ENCODE peak calls at places on chromosomes 5 and 9, in seven cellular contexts. D, Y, L, C, X, Q and T are unnamed samples.

GRCh38 chr5:98581416-98581999 is 192.0 kb upstream of the RGMB start:
- DNase-seq in X (no peak), L (no peak), Q (no peak), Y (no peak), C (no peak), D (no peak), T (no peak)

GRCh38 chr9:68970150-68970549 is 43.8 kb downstream of the PRKACG start:
- DNase-seq in L (no peak), Y (no peak), Q (no peak), D (no peak), X (no peak), C (no peak), T (no peak)

GRCh38 chr5:142151436-142152382 is 43.1 kb downstream of the NDFIP1 start:
- DNase-seq in Y (peak; percentile 63), L (peak; percentile 61), Q (peak; percentile 48), D (no peak), C (peak; percentile 58), X (peak; percentile 2), T (peak; percentile 53)

GRCh38 chr9:107648153-107648716 is 158.7 kb upstream of the KLF4 start:
- DNase-seq in X (no peak), L (no peak), D (no peak), Q (no peak), Y (no peak), C (no peak), T (no peak)

GRCh38 chr9:121975801-121976277 is 117.3 kb downstream of the TTLL11 start:
- DNase-seq in Q (peak; percentile 94), Y (peak; percentile 43), X (no peak), D (no peak), C (no peak), L (no peak), T (no peak)

GRCh38 chr5:154081246-154081645 is 42.5 kb downstream of the MFAP3 start:
- DNase-seq in Y (no peak), D (no peak), L (no peak), Q (no peak), C (no peak), X (no peak), T (no peak)

GRCh38 chr5:58261605-58262004 is 198.3 kb downstream of the PLK2 start:
- DNase-seq in X (no peak), C (no peak), L (no peak), Y (no peak), Q (no peak), D (no peak), T (no peak)

GRCh38 chr5:141692919-141693848 is 11.2 kb upstream of the ARAP3 start:
- DNase-seq in C (peak; percentile 41), D (no peak), Q (no peak), Y (no peak), X (no peak), L (no peak), T (no peak)

GRCh38 chr9:127788337-127789011 is 2.6 kb downstream of the CDK9 start:
- DNase-seq in C (no peak), L (no peak), Y (no peak), D (no peak), X (no peak), Q (no peak), T (no peak)

GRCh38 chr5:168607946-168608345 is 28.8 kb upstream of the PANK3 start:
- DNase-seq in X (no peak), Q (no peak), D (no peak), L (no peak), Y (no peak), C (no peak), T (no peak)

GRCh38 chr5:15366676-15367391 is 133.1 kb upstream of the FBXL7 start:
- DNase-seq in D (no peak), X (no peak), Q (no peak), C (no peak), Y (no peak), L (no peak), T (no peak)

GRCh38 chr5:137710086-137710485 is 25.8 kb downstream of the KLHL3 start:
- DNase-seq in Q (no peak), C (no peak), Y (no peak), X (no peak), D (no peak), L (no peak), T (no peak)

DNA sequence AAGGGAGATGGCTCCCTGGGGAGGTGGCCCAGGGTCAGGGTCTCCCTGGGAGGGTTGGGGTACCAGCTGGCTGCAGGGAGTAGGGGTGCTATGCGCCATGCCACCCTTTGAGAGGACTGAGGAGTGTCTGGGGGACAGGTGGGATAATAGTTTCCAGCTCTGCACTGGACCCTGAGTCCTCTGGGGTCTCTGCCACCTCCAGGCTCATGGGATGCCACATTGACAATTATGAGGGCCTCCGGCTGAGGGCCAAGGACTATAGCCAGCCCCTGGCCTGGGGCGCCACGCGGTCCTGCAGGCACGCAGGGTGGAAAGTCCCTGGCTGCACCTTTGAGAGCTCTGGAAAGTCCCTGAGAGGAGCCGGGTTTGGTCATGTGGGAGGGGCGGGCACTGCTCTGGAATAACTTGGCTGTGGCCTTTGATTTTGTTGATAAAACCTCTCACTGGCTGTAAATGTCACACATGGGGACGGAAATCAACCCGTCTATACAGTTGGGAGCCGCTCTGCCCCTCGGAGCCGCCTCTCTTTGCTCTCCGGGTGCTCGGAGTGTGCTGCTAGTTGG is 16.0 kb downstream of the TRAF2 start:
- DNase-seq in C (no peak), L (no peak), Y (no peak), Q (no peak), D (no peak), X (peak; percentile 66), T (no peak)
- TF ChIP-seq POLR2AphosphoS5 in C (no peak), L (no peak), Y (no peak), Q (no peak), D (no peak), X (peak; percentile 94), T (peak; percentile 76)

GRCh38 chr5:180070726-180071417 is 687 bp downstream of the RNF130 start:
- DNase-seq in Q (no peak), X (no peak), Y (no peak), C (no peak), D (no peak), L (peak; percentile 75), T (no peak)

GRCh38 chr5:180068519-180069090 is 3.0 kb downstream of the RNF130 start:
- DNase-seq in C (no peak), L (no peak), Y (no peak), X (no peak), Q (no peak), D (no peak), T (no peak)

GRCh38 chr5:180069589-180070247 is 1.8 kb downstream of the RNF130 start:
- DNase-seq in C (no peak), X (no peak), Y (no peak), L (no peak), Q (peak; percentile 56), D (no peak), T (no peak)

GRCh38 chr5:180071418-180072255 is at the start of gene RNF130:
- DNase-seq in C (peak; percentile 96), X (peak; percentile 19), Y (peak; percentile 77), D (no peak), L (peak; percentile 98), Q (peak; percentile 80), T (no peak)

GRCh38 chr5:180067986-180068385 is 3.6 kb downstream of the RNF130 start:
- DNase-seq in X (no peak), Y (no peak), L (no peak), Q (no peak), D (no peak), C (no peak), T (no peak)
- TF ChIP-seq SIN3A in X (no peak), Y (no peak), L (no peak), Q (no peak), D (no peak), C (no peak), T (no peak)

DNA sequence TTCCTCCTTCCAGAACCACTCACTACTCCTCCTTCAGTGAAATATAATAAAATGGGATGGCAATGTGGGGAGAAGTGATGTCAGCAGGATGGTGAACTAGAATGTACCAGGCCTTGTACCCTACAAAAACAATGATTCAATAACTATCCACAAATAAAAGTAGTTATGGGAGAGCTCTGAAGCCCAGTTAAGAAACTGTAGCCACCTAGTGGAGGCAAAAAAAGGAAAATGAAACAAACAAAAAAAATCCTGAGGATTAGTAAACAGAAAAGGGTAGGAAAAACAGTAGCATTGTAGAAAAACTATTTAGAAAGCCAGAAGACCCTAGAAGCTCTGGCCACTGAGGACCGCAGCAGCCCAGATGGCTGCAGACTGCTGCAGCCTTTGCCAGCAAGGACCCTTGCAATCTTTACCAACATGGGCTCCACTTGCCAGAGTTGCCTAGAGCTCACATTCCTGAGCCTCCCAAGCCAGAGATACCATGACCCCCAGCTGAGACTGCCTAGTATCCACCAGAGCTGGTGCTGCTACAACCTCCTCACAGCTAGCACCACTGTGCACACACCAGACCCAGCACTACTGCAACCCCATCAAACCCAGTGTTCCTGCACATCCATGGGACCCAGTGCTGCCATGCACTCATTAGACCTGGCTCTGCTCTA is 259.7 kb upstream of the MSX2 start:
- DNase-seq in D (no peak), Q (no peak), C (no peak), L (no peak), X (no peak), Y (no peak), T (no peak)
- TF ChIP-seq CTCF in D (peak; percentile 11), Q (no peak), C (no peak), L (peak; percentile 41), X (no peak), Y (peak; percentile 49), T (peak; percentile 43)

GRCh38 chr9:114691956-114692295 is 9.9 kb upstream of the TEX48 start:
- DNase-seq in Q (no peak), C (no peak), X (no peak), Y (no peak), D (no peak), L (no peak), T (no peak)

GRCh38 chr9:114689813-114690212 is 7.8 kb upstream of the TEX48 start:
- DNase-seq in C (no peak), L (no peak), Q (no peak), X (no peak), D (no peak), Y (no peak), T (no peak)

GRCh38 chr9:114693248-114693895 is 11.4 kb upstream of the TEX48 start:
- DNase-seq in X (no peak), Y (no peak), C (no peak), L (no peak), Q (no peak), D (no peak), T (no peak)

GRCh38 chr9:114690308-114690707 is 8.3 kb upstream of the TEX48 start:
- DNase-seq in Y (no peak), L (no peak), Q (no peak), C (no peak), X (no peak), D (no peak), T (no peak)

DNA sequence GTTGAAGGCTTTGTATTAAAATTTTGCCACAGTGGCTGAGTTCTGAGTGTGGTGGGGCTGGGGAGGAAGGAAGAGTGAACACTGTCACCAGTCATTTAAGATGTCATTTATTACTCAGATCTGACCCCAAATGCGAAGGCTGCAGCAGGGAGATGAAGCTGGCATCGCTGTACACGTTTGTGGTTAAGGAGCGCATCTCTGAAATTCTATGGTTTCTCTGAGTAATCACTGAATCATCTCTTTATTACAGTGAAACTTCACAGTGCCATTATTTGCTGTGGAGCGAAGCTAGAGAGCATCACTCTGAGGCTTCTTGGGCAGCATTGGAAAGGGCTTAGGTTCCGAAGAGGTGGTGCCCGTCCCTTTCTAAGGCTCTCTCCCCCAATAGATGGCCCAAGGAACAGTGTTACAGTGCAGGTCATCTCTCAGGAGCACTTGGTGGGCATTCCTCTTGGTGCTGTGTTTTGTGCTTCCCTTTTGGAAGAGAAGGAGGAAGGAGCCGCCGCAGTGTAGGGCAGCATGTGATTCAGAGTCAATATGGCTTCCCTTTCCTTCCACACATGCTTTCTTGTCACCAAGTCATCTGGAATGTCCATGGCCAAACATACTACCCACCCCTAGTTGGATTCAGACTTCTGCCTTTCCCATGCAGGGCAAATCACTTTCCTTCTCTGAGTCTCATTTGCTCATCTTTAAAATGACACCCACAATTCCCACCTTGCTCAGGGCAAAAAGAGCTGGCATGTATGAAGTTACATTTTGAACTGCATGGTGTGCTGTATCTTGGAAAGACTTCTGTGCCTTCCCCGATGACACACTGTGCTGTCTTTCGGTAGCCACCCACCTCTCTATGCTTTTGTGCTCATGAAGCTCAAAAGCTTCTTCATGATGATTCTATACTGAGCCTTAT is 9.3 kb upstream of the TEX48 start:
- DNase-seq in X (peak; percentile 36), Y (peak; percentile 85), L (no peak), D (no peak), C (no peak), Q (no peak), T (peak; percentile 78)
- TF ChIP-seq POLR2AphosphoS5 in X (no peak), Y (peak; percentile 58), L (peak; percentile 86), D (no peak), C (no peak), Q (no peak), T (no peak)